ENCODE peak calls at places on chromosomes 16 and 17, in seven cellular contexts. F is testis, A is ovary, S is prostate gland, P is neural progenitor cell, J is left ventricle myocardium inferior, E is pancreas. I is an unnamed sample. For H3K4me1, the result is how much of the 10 kb centered on the place peaks cover.

GRCh38 chr17:3667366-3668278 is 756 bp downstream of the TAX1BP3 start:
- DNase-seq in F (peak), A (peak), S (peak), P (peak), J (peak), E (peak), I (peak)

GRCh38 chr16:66858740-66859396 is 14.7 kb downstream of the CA7 start:
- DNase-seq in F (no peak), A (no peak), S (no peak), P (no peak), J (peak), E (no peak), I (no peak)

GRCh38 chr17:65020284-65020683 is 36.3 kb downstream of the GNA13 start:
- DNase-seq in F (no peak), A (no peak), S (no peak), P (no peak), J (no peak), E (no peak), I (no peak)

GRCh38 chr17:29557085-29557697 is 9.6 kb downstream of the ABHD15 start:
- DNase-seq in F (no peak), A (no peak), S (no peak), P (no peak), J (no peak), E (no peak), I (no peak)

GRCh38 chr17:20315821-20316220 is 151.5 kb downstream of the LGALS9B start:
- DNase-seq in F (no peak), A (no peak), S (no peak), P (no peak), J (no peak), E (no peak), I (no peak)

GRCh38 chr16:12486386-12486785 is 317.3 kb downstream of the CPPED1 start:
- DNase-seq in F (no peak), A (no peak), S (no peak), P (no peak), J (no peak), E (no peak), I (no peak)

GRCh38 chr16:3643095-3643730 is 11.3 kb upstream of the DNASE1 start:
- DNase-seq in F (peak), A (no peak), S (no peak), P (no peak), J (no peak), E (no peak), I (no peak)

GRCh38 chr16:54503436-54503835 is 216.8 kb upstream of the IRX3 start:
- DNase-seq in F (no peak), A (no peak), S (no peak), P (no peak), J (no peak), E (no peak), I (no peak)

GRCh38 chr16:25109643-25110042 is 1.9 kb upstream of the LCMT1 start:
- DNase-seq in F (peak), A (no peak), S (no peak), P (no peak), J (no peak), E (peak), I (peak)

GRCh38 chr16:57893559-57894389 is 77.2 kb downstream of the CNGB1 start:
- DNase-seq in F (no peak), A (no peak), S (no peak), P (no peak), J (no peak), E (peak), I (no peak)

GRCh38 chr17:59607061-59607460 is 12.6 kb upstream of the CLTC start:
- DNase-seq in F (no peak), A (no peak), S (no peak), P (no peak), J (no peak), E (no peak), I (no peak)

GRCh38 chr16:1983544-1984346 is at the start of gene GFER:
- DNase-seq in F (peak), A (peak), S (peak), P (peak), J (peak), E (peak), I (peak)

GRCh38 chr16:85227262-85227923 is 115.1 kb upstream of the CIBAR2 start:
- DNase-seq in F (no peak), A (peak), S (no peak), P (no peak), J (no peak), E (no peak), I (no peak)

GRCh38 chr16:714558-715447 is at the start of gene METRN:
- DNase-seq in F (peak), A (peak), S (peak), P (peak), J (peak), E (peak), I (peak)

GRCh38 chr16:52532384-52532783 is 14.6 kb downstream of the TOX3 start:
- DNase-seq in F (no peak), A (no peak), S (no peak), P (no peak), J (no peak), E (no peak), I (no peak)

GRCh38 chr16:1044515-1045362 is 27.8 kb upstream of the SSTR5 start:
- DNase-seq in F (no peak), A (no peak), S (no peak), P (no peak), J (no peak), E (no peak), I (no peak)

GRCh38 chr16:49776085-49776501 is 79.8 kb downstream of the ZNF423 start:
- DNase-seq in F (peak), A (no peak), S (no peak), P (peak), J (peak), E (no peak), I (no peak)

GRCh38 chr17:4329838-4330237 is 36.6 kb downstream of the UBE2G1 start:
- DNase-seq in F (no peak), A (no peak), S (no peak), P (no peak), J (no peak), E (no peak), I (no peak)

GRCh38 chr16:67349172-67349571 is 22.6 kb downstream of the LRRC36 start:
- DNase-seq in F (no peak), A (no peak), S (no peak), P (no peak), J (no peak), E (no peak), I (no peak)

GRCh38 chr17:63222655-63223054 is 223.5 kb downstream of the CYB561 start:
- DNase-seq in F (no peak), A (no peak), S (no peak), P (no peak), J (no peak), E (no peak), I (no peak)

GRCh38 chr16:22220076-22220453 is 14.0 kb downstream of the EEF2K start:
- DNase-seq in F (no peak), A (peak), S (no peak), P (no peak), J (peak), E (no peak), I (peak)

GRCh38 chr17:31329221-31329620 is 7.8 kb upstream of the EVI2A start:
- DNase-seq in F (no peak), A (no peak), S (no peak), P (no peak), J (no peak), E (no peak), I (no peak)

GRCh38 chr16:52383640-52384292 is 163.2 kb downstream of the TOX3 start:
- DNase-seq in F (no peak), A (no peak), S (no peak), P (no peak), J (no peak), E (peak), I (no peak)

GRCh38 chr17:73827627-73828241 is 183.5 kb upstream of the SDK2 start:
- DNase-seq in F (no peak), A (no peak), S (peak), P (no peak), J (no peak), E (no peak), I (no peak)

GRCh38 chr16:47045023-47045422 is 71.5 kb upstream of the DNAJA2 start:
- DNase-seq in F (peak), A (no peak), S (no peak), P (no peak), J (no peak), E (no peak), I (no peak)

GRCh38 chr17:72569193-72569946 is 448.6 kb downstream of the SOX9 start:
- DNase-seq in F (peak), A (no peak), S (no peak), P (no peak), J (no peak), E (no peak), I (no peak)

GRCh38 chr16:53285236-53285635 is 149.0 kb upstream of the RBL2 start:
- DNase-seq in F (no peak), A (no peak), S (no peak), P (no peak), J (no peak), E (no peak), I (no peak)

GRCh38 chr16:85553436-85554113 is 59.5 kb upstream of the GSE1 start:
- DNase-seq in F (peak), A (peak), S (no peak), P (no peak), J (peak), E (peak), I (peak)

GRCh38 chr16:46873201-46873600 is 11.0 kb upstream of the GPT2 start:
- DNase-seq in F (no peak), A (no peak), S (no peak), P (no peak), J (no peak), E (no peak), I (no peak)

GRCh38 chr16:9778879-9779278 is 403.3 kb downstream of the GRIN2A start:
- DNase-seq in F (no peak), A (no peak), S (no peak), P (peak), J (no peak), E (no peak), I (no peak)

GRCh38 chr17:81342062-81342699 is 47.1 kb upstream of the SLC38A10 start:
- DNase-seq in F (no peak), A (no peak), S (no peak), P (no peak), J (no peak), E (no peak), I (no peak)

GRCh38 chr16:89549007-89549700 is 11.3 kb upstream of the RPL13 start:
- DNase-seq in F (no peak), A (no peak), S (no peak), P (no peak), J (no peak), E (no peak), I (no peak)

GRCh38 chr17:60311936-60312335 is 80.0 kb downstream of the USP32 start:
- DNase-seq in F (no peak), A (no peak), S (no peak), P (no peak), J (no peak), E (no peak), I (no peak)

GRCh38 chr17:49515196-49515770 is 20.2 kb downstream of the NGFR start:
- DNase-seq in F (peak), A (peak), S (peak), P (peak), J (peak), E (peak), I (peak)
- TF ChIP-seq CTCF in F (no peak), A (peak), S (peak), P (peak), J (peak), E (no peak), I (no peak)

DNA sequence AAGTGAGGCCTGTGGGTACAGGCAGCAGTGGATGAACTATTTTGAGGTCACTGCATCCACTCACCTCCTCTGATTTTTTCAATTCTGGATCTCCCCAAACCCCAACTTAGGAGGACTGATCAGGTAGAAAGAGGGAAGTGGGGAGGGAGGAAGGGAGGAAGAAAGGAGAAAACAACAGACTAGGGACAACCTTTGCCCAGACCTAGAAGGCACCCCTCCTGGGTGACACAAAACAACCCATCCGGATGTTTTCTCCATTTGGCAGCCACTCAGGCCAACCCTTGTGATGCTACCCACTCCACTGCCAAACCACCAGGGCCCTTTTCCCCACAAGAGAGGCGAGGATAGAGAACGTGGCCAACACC is 2.7 kb downstream of the ORMDL3 start:
- DNase-seq in F (no peak), A (no peak), S (no peak), P (no peak), J (no peak), E (no peak), I (no peak)
- H3K4me1 ChIP-seq in F (under half), A (under half), S (under half), P (under half), J (half or more), E (under half), I (under half)

DNA sequence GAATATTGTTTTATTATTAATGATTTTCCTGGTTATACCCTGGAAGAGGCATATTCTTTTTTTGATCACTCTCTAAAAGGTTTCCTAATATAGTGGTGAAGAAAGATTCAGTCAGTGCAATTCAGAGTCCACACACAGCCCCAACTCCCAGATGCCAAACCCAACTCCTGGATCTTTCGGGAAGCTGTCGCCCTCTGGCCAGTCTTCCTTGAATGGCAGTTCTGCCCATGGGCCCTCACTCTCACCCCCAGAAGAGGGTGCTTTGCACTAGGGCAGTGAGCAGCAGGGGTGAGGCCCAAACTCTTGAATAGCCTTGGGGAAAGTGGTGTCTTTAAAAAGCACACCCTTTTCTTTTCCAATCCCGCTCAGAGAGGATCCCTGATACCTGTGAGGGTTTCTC is 11.0 kb downstream of the KRT32 start:
- DNase-seq in F (no peak), A (no peak), S (no peak), P (peak), J (no peak), E (no peak), I (no peak)
- TF ChIP-seq CTCF in F (no peak), A (no peak), S (no peak), P (peak), J (no peak), E (no peak), I (no peak)

GRCh38 chr17:61490540-61490975 is 38.3 kb downstream of the TBX4 start:
- DNase-seq in F (no peak), A (no peak), S (no peak), P (no peak), J (no peak), E (no peak), I (no peak)
- H3K4me1 ChIP-seq in F (under half), A (under half), S (under half), P (under half), J (under half), E (under half), I (under half)

GRCh38 chr17:79077587-79077986 is 3.0 kb downstream of the ENGASE start:
- DNase-seq in F (no peak), A (no peak), S (no peak), P (no peak), J (no peak), E (no peak), I (peak)
- TF ChIP-seq CTCF in F (no peak), A (no peak), S (no peak), P (no peak), J (no peak), E (no peak), I (no peak)